ENCODE peak calls at places on chromosomes 12 and 14, in four cellular contexts. One of them, this sample, is unnamed.

GRCh38 chr14:90278199-90279175 is 22.1 kb downstream of the PSMC1 start:
- DNase-seq in trophoblast cell: no peak
- DNase-seq in IMR-90: no peak
- DNase-seq in H9: no peak
- DNase-seq in this sample: no peak

GRCh38 chr12:4806439-4807115 is 86.4 kb downstream of the GALNT8 start:
- DNase-seq in trophoblast cell: peak
- DNase-seq in H9: no peak
- DNase-seq in IMR-90: no peak
- DNase-seq in this sample: no peak

GRCh38 chr12:96359328-96359727 is 40.9 kb downstream of the CDK17 start:
- DNase-seq in trophoblast cell: no peak
- DNase-seq in H9: no peak
- DNase-seq in IMR-90: no peak
- DNase-seq in this sample: peak

GRCh38 chr12:80472912-80473500 is 29.0 kb downstream of the PTPRQ start:
- DNase-seq in trophoblast cell: peak
- DNase-seq in H9: no peak
- DNase-seq in IMR-90: peak
- DNase-seq in this sample: peak

GRCh38 chr14:54718046-54718445 is 151.1 kb downstream of the SAMD4A start:
- DNase-seq in trophoblast cell: no peak
- DNase-seq in H9: no peak
- DNase-seq in IMR-90: peak
- DNase-seq in this sample: no peak

GRCh38 chr12:121514184-121514742 is 66.6 kb downstream of the KDM2B start:
- DNase-seq in H9: no peak
- DNase-seq in IMR-90: no peak
- DNase-seq in trophoblast cell: no peak
- DNase-seq in this sample: no peak

GRCh38 chr14:99602788-99603415 is 1.1 kb downstream of the CCDC85C start:
- DNase-seq in trophoblast cell: no peak
- DNase-seq in IMR-90: no peak
- DNase-seq in H9: no peak
- DNase-seq in this sample: no peak

GRCh38 chr12:29782821-29783772 is 645 bp downstream of the TMTC1 start:
- DNase-seq in IMR-90: peak
- DNase-seq in H9: peak
- DNase-seq in trophoblast cell: peak
- DNase-seq in this sample: peak

GRCh38 chr14:48747683-48748082 is 838.5 kb downstream of the RPS29 start:
- DNase-seq in H9: no peak
- DNase-seq in IMR-90: no peak
- DNase-seq in trophoblast cell: no peak
- DNase-seq in this sample: no peak

GRCh38 chr12:4202482-4202881 is 71.1 kb upstream of the CCND2 start:
- DNase-seq in IMR-90: no peak
- DNase-seq in trophoblast cell: no peak
- DNase-seq in H9: no peak
- DNase-seq in this sample: no peak

GRCh38 chr12:49098035-49098451 is 3.4 kb upstream of the DHH start:
- DNase-seq in H9: peak
- DNase-seq in trophoblast cell: peak
- DNase-seq in IMR-90: peak
- DNase-seq in this sample: peak

GRCh38 chr12:119988440-119988787 is 622 bp upstream of the BICDL1 start:
- DNase-seq in IMR-90: peak
- DNase-seq in trophoblast cell: no peak
- DNase-seq in H9: no peak
- DNase-seq in this sample: no peak

GRCh38 chr14:105034314-105035039 is 13.6 kb upstream of the CDCA4 start:
- DNase-seq in IMR-90: no peak
- DNase-seq in trophoblast cell: peak
- DNase-seq in H9: no peak
- DNase-seq in this sample: no peak

GRCh38 chr12:92108651-92109050 is 37.0 kb downstream of the BTG1 start:
- DNase-seq in trophoblast cell: no peak
- DNase-seq in H9: no peak
- DNase-seq in IMR-90: peak
- DNase-seq in this sample: peak

GRCh38 chr14:68471029-68471963 is 321.6 kb downstream of the ZFP36L1 start:
- DNase-seq in trophoblast cell: no peak
- DNase-seq in IMR-90: no peak
- DNase-seq in H9: peak
- DNase-seq in this sample: no peak

GRCh38 chr12:75747572-75747995 is 236.2 kb upstream of the KRR1 start:
- DNase-seq in IMR-90: peak
- DNase-seq in H9: no peak
- DNase-seq in trophoblast cell: peak
- DNase-seq in this sample: no peak

GRCh38 chr14:87508333-87508732 is 484.6 kb downstream of the GALC start:
- DNase-seq in trophoblast cell: no peak
- DNase-seq in H9: no peak
- DNase-seq in IMR-90: no peak
- DNase-seq in this sample: no peak

GRCh38 chr12:113689047-113689610 is 217.5 kb upstream of the LHX5 start:
- DNase-seq in trophoblast cell: no peak
- DNase-seq in IMR-90: no peak
- DNase-seq in H9: no peak
- DNase-seq in this sample: no peak

GRCh38 chr12:78386871-78387270 is 477.7 kb upstream of the SYT1 start:
- DNase-seq in trophoblast cell: no peak
- DNase-seq in H9: no peak
- DNase-seq in IMR-90: no peak
- DNase-seq in this sample: no peak

GRCh38 chr12:96493101-96493500 is 3.7 kb downstream of the CFAP54 start:
- DNase-seq in IMR-90: peak
- DNase-seq in trophoblast cell: peak
- DNase-seq in H9: no peak
- DNase-seq in this sample: no peak

GRCh38 chr14:99393059-99393655 is 87.5 kb downstream of the SETD3 start:
- DNase-seq in H9: peak
- DNase-seq in trophoblast cell: peak
- DNase-seq in IMR-90: peak
- DNase-seq in this sample: peak

GRCh38 chr14:72745546-72745945 is 148.4 kb downstream of the DPF3 start:
- DNase-seq in H9: no peak
- DNase-seq in trophoblast cell: peak
- DNase-seq in IMR-90: peak
- DNase-seq in this sample: no peak

GRCh38 chr12:52805739-52806138 is 8.2 kb downstream of the KRT4 start:
- DNase-seq in trophoblast cell: no peak
- DNase-seq in H9: no peak
- DNase-seq in IMR-90: no peak
- DNase-seq in this sample: no peak
- H3K4ac ChIP-seq in trophoblast cell: no peak
- H3K4ac ChIP-seq in H9: no peak
- H3K4ac ChIP-seq in IMR-90: no peak
- H3K4ac ChIP-seq in this sample: no peak

GRCh38 chr14:94129111-94129757 is at the start of gene IFI27L2:
- DNase-seq in trophoblast cell: peak
- DNase-seq in IMR-90: peak
- DNase-seq in H9: peak
- DNase-seq in this sample: peak
- H3K4ac ChIP-seq in trophoblast cell: no peak
- H3K4ac ChIP-seq in IMR-90: peak
- H3K4ac ChIP-seq in H9: no peak
- H3K4ac ChIP-seq in this sample: no peak

DNA sequence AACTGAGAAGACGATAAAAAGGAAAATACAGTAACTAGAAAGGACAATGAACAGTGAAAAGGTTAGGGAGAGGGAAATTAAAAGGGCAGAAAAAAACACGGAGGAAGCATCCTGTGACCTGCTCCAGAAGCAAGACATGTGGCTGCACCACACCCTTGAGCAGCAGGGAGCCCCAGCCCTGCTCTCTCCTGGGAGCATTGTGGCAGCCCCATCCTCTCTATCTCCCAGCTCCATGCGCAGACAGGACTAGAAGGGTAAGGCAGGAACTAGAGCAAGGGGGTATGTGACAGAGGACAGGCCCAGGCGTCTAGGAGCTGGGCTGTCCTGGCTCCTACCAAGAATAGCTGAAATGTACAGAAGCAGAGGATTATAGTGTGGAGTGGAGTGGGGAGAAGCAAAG is 38.6 kb upstream of the SMUG1 start:
- DNase-seq in H9: no peak
- DNase-seq in trophoblast cell: no peak
- DNase-seq in IMR-90: no peak
- DNase-seq in this sample: no peak
- H3K4ac ChIP-seq in H9: no peak
- H3K4ac ChIP-seq in trophoblast cell: no peak
- H3K4ac ChIP-seq in IMR-90: peak
- H3K4ac ChIP-seq in this sample: no peak

GRCh38 chr12:52083638-52083996 is 4.1 kb downstream of the SMIM41 start:
- DNase-seq in trophoblast cell: no peak
- DNase-seq in IMR-90: no peak
- DNase-seq in H9: no peak
- DNase-seq in this sample: no peak

GRCh38 chr12:52081263-52081733 is 1.8 kb downstream of the SMIM41 start:
- DNase-seq in IMR-90: no peak
- DNase-seq in H9: no peak
- DNase-seq in trophoblast cell: no peak
- DNase-seq in this sample: no peak

GRCh38 chr12:52082026-52082667 is 2.6 kb downstream of the SMIM41 start:
- DNase-seq in IMR-90: peak
- DNase-seq in trophoblast cell: no peak
- DNase-seq in H9: peak
- DNase-seq in this sample: no peak

GRCh38 chr12:52082988-52083637 is 3.6 kb downstream of the SMIM41 start:
- DNase-seq in IMR-90: peak
- DNase-seq in H9: peak
- DNase-seq in trophoblast cell: peak
- DNase-seq in this sample: peak

DNA sequence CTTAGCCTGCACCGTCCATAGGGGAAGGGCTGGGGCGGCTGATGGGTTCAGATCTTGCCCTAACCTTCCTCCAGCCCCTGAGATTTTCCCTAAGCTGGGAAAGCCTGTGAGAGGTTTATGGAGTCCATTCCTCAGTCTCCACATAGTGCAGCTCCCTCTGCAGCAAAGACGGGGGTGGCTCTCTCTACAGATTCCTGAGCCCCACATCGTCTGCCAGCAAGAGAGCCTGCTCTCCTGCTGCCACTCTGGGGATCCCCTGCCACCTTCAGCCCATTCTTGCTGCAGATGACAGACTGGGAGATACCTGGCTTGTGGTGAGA is 3.1 kb downstream of the SMIM41 start:
- DNase-seq in trophoblast cell: no peak
- DNase-seq in H9: no peak
- DNase-seq in IMR-90: no peak
- DNase-seq in this sample: no peak
- H3K4ac ChIP-seq in trophoblast cell: no peak
- H3K4ac ChIP-seq in H9: no peak
- H3K4ac ChIP-seq in IMR-90: peak
- H3K4ac ChIP-seq in this sample: no peak